ENCODE peak calls at places on chromosomes 7 and 10, in five cellular contexts. One of them, this sample, is unnamed. For H3K9me3 and H3K4me1, the result is how much of the 10 kb centered on the place peaks cover.

GRCh38 chr7:12926236-12926635 is 238.8 kb downstream of the ARL4A start:
- DNase-seq in lung: no peak
- DNase-seq in endothelial cell of umbilical vein: peak
- DNase-seq in SJSA1: no peak
- DNase-seq in adipocyte: no peak
- DNase-seq in this sample: no peak

GRCh38 chr10:30176182-30176581 is 116.8 kb upstream of the JCAD start:
- DNase-seq in lung: no peak
- DNase-seq in endothelial cell of umbilical vein: no peak
- DNase-seq in SJSA1: no peak
- DNase-seq in adipocyte: peak
- DNase-seq in this sample: no peak

GRCh38 chr7:51029586-51030230 is 247.0 kb upstream of the GRB10 start:
- DNase-seq in endothelial cell of umbilical vein: peak
- DNase-seq in SJSA1: no peak
- DNase-seq in lung: no peak
- DNase-seq in adipocyte: peak
- DNase-seq in this sample: no peak

GRCh38 chr7:84297606-84298005 is 103.0 kb upstream of the SEMA3A start:
- DNase-seq in adipocyte: peak
- DNase-seq in lung: no peak
- DNase-seq in SJSA1: no peak
- DNase-seq in endothelial cell of umbilical vein: no peak
- DNase-seq in this sample: no peak

GRCh38 chr7:103065666-103066065 is 8.9 kb downstream of the FBXL13 start:
- DNase-seq in endothelial cell of umbilical vein: peak
- DNase-seq in SJSA1: peak
- DNase-seq in adipocyte: peak
- DNase-seq in lung: no peak
- DNase-seq in this sample: no peak

GRCh38 chr10:132443605-132443997 is 46.6 kb downstream of the PWWP2B start:
- DNase-seq in lung: no peak
- DNase-seq in SJSA1: peak
- DNase-seq in adipocyte: peak
- DNase-seq in endothelial cell of umbilical vein: no peak
- DNase-seq in this sample: no peak

GRCh38 chr10:71727429-71728217 is 8.0 kb upstream of the C10orf105 start:
- DNase-seq in adipocyte: no peak
- DNase-seq in endothelial cell of umbilical vein: no peak
- DNase-seq in lung: peak
- DNase-seq in SJSA1: no peak
- DNase-seq in this sample: peak

GRCh38 chr10:16384064-16384463 is 52.7 kb upstream of the PTER start:
- DNase-seq in endothelial cell of umbilical vein: no peak
- DNase-seq in lung: no peak
- DNase-seq in adipocyte: no peak
- DNase-seq in SJSA1: no peak
- DNase-seq in this sample: no peak

GRCh38 chr10:73044378-73045285 is 52.0 kb downstream of the P4HA1 start:
- DNase-seq in SJSA1: no peak
- DNase-seq in endothelial cell of umbilical vein: peak
- DNase-seq in lung: no peak
- DNase-seq in adipocyte: peak
- DNase-seq in this sample: no peak

GRCh38 chr10:6405713-6406112 is 174.4 kb downstream of the PRKCQ start:
- DNase-seq in endothelial cell of umbilical vein: no peak
- DNase-seq in SJSA1: no peak
- DNase-seq in lung: no peak
- DNase-seq in adipocyte: no peak
- DNase-seq in this sample: no peak

GRCh38 chr7:40200791-40201190 is 66.0 kb downstream of the SUGCT start:
- DNase-seq in endothelial cell of umbilical vein: no peak
- DNase-seq in adipocyte: peak
- DNase-seq in lung: no peak
- DNase-seq in SJSA1: no peak
- DNase-seq in this sample: no peak

GRCh38 chr10:73644015-73644743 is 2.9 kb upstream of the MYOZ1 start:
- DNase-seq in lung: peak
- DNase-seq in SJSA1: no peak
- DNase-seq in endothelial cell of umbilical vein: peak
- DNase-seq in adipocyte: peak
- DNase-seq in this sample: peak

GRCh38 chr10:98664329-98665042 is 217.8 kb upstream of the HPS1 start:
- DNase-seq in lung: no peak
- DNase-seq in SJSA1: no peak
- DNase-seq in adipocyte: peak
- DNase-seq in endothelial cell of umbilical vein: peak
- DNase-seq in this sample: no peak

GRCh38 chr7:157997471-157997870 is 590.2 kb downstream of the PTPRN2 start:
- DNase-seq in SJSA1: no peak
- DNase-seq in endothelial cell of umbilical vein: no peak
- DNase-seq in adipocyte: no peak
- DNase-seq in lung: no peak
- DNase-seq in this sample: no peak
- H3K9me3 ChIP-seq in SJSA1: under half
- H3K9me3 ChIP-seq in endothelial cell of umbilical vein: under half
- H3K9me3 ChIP-seq in adipocyte: under half
- H3K9me3 ChIP-seq in lung: under half
- H3K9me3 ChIP-seq in this sample: under half

DNA sequence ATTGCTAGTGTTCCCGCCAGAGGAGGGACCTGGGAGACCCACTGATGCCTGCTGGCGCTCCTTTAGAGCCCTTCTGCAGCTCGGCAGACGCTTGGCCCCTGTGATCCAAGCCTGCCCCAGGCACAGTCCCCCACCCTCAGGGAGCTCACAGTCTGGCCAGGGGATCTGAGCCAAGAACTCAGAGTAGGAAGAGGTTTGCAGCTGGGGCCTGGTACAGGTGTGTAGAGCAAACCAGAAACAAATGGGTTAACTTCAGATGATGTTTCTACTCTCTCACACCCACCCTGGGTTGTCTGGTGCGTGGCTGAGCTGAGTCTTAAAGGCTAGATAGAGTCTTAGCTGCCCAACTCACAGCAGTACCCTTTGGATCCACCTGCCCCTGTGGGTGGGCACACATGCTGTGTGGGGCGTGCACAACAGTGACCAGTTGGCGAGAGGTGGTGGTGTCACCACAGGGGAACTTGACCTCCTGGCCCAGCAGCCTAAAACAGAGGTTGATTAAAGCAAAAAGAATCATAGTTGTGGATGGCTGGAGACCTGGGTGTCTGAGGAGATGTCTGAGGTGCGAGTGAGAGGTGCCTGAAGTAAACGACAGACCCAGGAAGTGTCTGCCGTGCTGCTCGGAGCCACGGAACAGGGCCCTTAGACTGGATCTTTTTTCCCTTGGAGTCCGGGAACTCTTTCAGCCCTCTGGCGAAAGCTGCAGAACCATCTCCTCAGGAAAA is 31.2 kb upstream of the SRGN start:
- DNase-seq in lung: no peak
- DNase-seq in endothelial cell of umbilical vein: no peak
- DNase-seq in SJSA1: no peak
- DNase-seq in adipocyte: no peak
- DNase-seq in this sample: no peak
- H3K4me1 ChIP-seq in lung: under half
- H3K4me1 ChIP-seq in endothelial cell of umbilical vein: under half
- H3K4me1 ChIP-seq in SJSA1: under half
- H3K4me1 ChIP-seq in adipocyte: under half
- H3K4me1 ChIP-seq in this sample: under half

GRCh38 chr10:133471300-133472109 is 17.8 kb downstream of the SCART1 start:
- DNase-seq in SJSA1: no peak
- DNase-seq in endothelial cell of umbilical vein: no peak
- DNase-seq in adipocyte: no peak
- DNase-seq in lung: no peak
- DNase-seq in this sample: no peak
- H3K9me3 ChIP-seq in SJSA1: under half
- H3K9me3 ChIP-seq in endothelial cell of umbilical vein: under half
- H3K9me3 ChIP-seq in adipocyte: under half
- H3K9me3 ChIP-seq in lung: under half
- H3K9me3 ChIP-seq in this sample: under half

DNA sequence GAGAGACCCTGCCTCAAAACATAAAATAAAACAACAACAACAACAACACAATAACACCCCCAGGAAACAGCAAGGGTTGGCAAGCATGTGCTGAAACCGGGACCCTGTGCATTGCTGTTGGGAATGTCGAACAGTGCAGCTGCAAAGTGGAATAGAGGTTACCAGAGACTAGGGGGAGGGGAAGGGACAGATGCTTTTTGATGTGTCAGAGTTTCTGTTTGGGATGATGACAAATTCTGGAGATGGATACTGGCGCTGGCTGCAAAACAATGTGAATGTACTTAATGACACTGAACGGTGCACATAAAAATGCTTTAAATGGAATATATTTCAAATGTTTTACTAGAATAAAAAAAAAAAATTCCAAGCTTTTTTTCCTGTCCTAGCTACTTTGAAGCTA is 241.8 kb downstream of the TEX36 start:
- DNase-seq in SJSA1: no peak
- DNase-seq in endothelial cell of umbilical vein: no peak
- DNase-seq in adipocyte: no peak
- DNase-seq in lung: no peak
- DNase-seq in this sample: no peak
- H3K4me1 ChIP-seq in SJSA1: under half
- H3K4me1 ChIP-seq in endothelial cell of umbilical vein: under half
- H3K4me1 ChIP-seq in adipocyte: under half
- H3K4me1 ChIP-seq in lung: under half
- H3K4me1 ChIP-seq in this sample: under half

GRCh38 chr7:157970744-157971143 is 616.9 kb downstream of the PTPRN2 start:
- DNase-seq in endothelial cell of umbilical vein: no peak
- DNase-seq in adipocyte: no peak
- DNase-seq in lung: no peak
- DNase-seq in SJSA1: no peak
- DNase-seq in this sample: no peak
- H3K9me3 ChIP-seq in endothelial cell of umbilical vein: under half
- H3K9me3 ChIP-seq in adipocyte: under half
- H3K9me3 ChIP-seq in lung: under half
- H3K9me3 ChIP-seq in SJSA1: under half
- H3K9me3 ChIP-seq in this sample: under half

DNA sequence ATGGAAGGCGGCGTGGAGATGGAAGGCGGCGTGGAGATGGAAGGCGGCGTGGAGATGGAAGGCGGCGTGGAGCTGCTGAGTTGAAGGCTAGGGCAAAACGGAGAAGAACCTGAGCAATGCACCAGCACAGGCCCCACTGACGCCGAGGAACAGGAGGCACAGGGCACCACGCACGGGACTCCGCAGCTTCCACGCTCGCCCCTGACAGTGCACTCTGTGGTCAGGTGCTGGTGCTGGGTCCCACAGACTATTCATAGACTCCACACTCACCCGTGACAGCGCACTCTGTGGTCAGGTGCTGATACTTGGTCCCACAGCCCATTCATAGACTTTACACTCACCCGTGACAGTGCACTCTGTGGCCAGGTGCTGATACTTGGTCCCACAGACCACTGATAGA is 34.0 kb downstream of the CPXM2 start:
- DNase-seq in endothelial cell of umbilical vein: no peak
- DNase-seq in SJSA1: peak
- DNase-seq in adipocyte: no peak
- DNase-seq in lung: no peak
- DNase-seq in this sample: no peak
- H3K4me1 ChIP-seq in endothelial cell of umbilical vein: under half
- H3K4me1 ChIP-seq in SJSA1: under half
- H3K4me1 ChIP-seq in adipocyte: under half
- H3K4me1 ChIP-seq in lung: under half
- H3K4me1 ChIP-seq in this sample: under half

GRCh38 chr7:93882481-93882880 is 8.1 kb downstream of the TFPI2 start:
- DNase-seq in adipocyte: no peak
- DNase-seq in SJSA1: no peak
- DNase-seq in lung: no peak
- DNase-seq in endothelial cell of umbilical vein: no peak
- DNase-seq in this sample: no peak
- H3K9me3 ChIP-seq in adipocyte: under half
- H3K9me3 ChIP-seq in SJSA1: under half
- H3K9me3 ChIP-seq in lung: under half
- H3K9me3 ChIP-seq in endothelial cell of umbilical vein: under half
- H3K9me3 ChIP-seq in this sample: under half